ENCODE peak calls at places on chromosomes 11 and 22, in nine cellular contexts. R is GDM1; F is D341Med; H is naive thymus-derived CD8-positive, alpha-beta T cell; W is AG08396; B is stimulated activated CD8-positive, alpha-beta memory T cell treated with anti-CD3 and anti-CD28 coated beads, Interleukin-15, amount 100 ng/mL, for 4 hours; T is fibroblast of pulmonary artery; Z is KBM-7; U is NCI-H226. L is an unnamed sample.

GRCh38 chr11:117822522-117823033 is 2.0 kb downstream of the FXYD2 start:
- DNase-seq in Z (no peak), W (no peak), H (no peak), U (no peak), B (no peak), R (no peak), F (no peak), T (no peak), L (no peak)

GRCh38 chr22:40224702-40225101 is 47.0 kb downstream of the TNRC6B start:
- DNase-seq in T (no peak), F (no peak), B (peak), Z (no peak), H (peak), W (no peak), U (peak), R (no peak), L (no peak)

GRCh38 chr11:111782109-111782784 is 16.1 kb upstream of the PPP2R1B start:
- DNase-seq in F (no peak), U (no peak), R (no peak), H (no peak), B (no peak), T (no peak), Z (no peak), W (no peak), L (no peak)

GRCh38 chr11:121391914-121392313 is 60.2 kb upstream of the SORL1 start:
- DNase-seq in H (no peak), R (no peak), W (no peak), U (no peak), Z (no peak), T (no peak), B (no peak), F (no peak), L (no peak)

GRCh38 chr11:130407978-130408377 is 20.4 kb downstream of the ADAMTS8 start:
- DNase-seq in U (peak), B (no peak), W (peak), H (no peak), T (peak), Z (no peak), F (no peak), R (no peak), L (no peak)

GRCh38 chr11:64126796-64127195 is 39.1 kb downstream of the MACROD1 start:
- DNase-seq in R (no peak), F (no peak), B (no peak), T (no peak), W (no peak), U (no peak), Z (no peak), H (no peak), L (no peak)

GRCh38 chr11:81470446-81470845 is 1263.2 kb downstream of the FAM181B start:
- DNase-seq in Z (no peak), T (no peak), R (no peak), U (no peak), F (no peak), H (no peak), W (no peak), B (no peak), L (no peak)

GRCh38 chr11:77440678-77441077 is 33.2 kb downstream of the PAK1 start:
- DNase-seq in Z (no peak), U (no peak), H (no peak), T (no peak), W (no peak), F (no peak), R (no peak), B (no peak), L (no peak)

GRCh38 chr11:122367809-122368231 is 251.8 kb upstream of the BLID start:
- DNase-seq in B (no peak), H (no peak), F (no peak), Z (no peak), R (no peak), T (peak), W (peak), U (no peak), L (peak)

GRCh38 chr22:44289429-44290171 is 23.2 kb downstream of the SHISAL1 start:
- DNase-seq in Z (no peak), B (no peak), F (no peak), H (no peak), U (no peak), R (no peak), W (peak), T (no peak), L (no peak)

GRCh38 chr11:114745150-114745671 is 66.9 kb downstream of the NXPE2 start:
- DNase-seq in F (no peak), Z (no peak), W (no peak), R (no peak), H (no peak), U (no peak), T (no peak), B (no peak), L (no peak)

GRCh38 chr11:125517116-125517804 is 21.2 kb upstream of the FEZ1 start:
- DNase-seq in Z (peak), T (peak), H (no peak), B (no peak), R (no peak), U (peak), W (peak), F (no peak), L (peak)

GRCh38 chr11:119788096-119788883 is 59.3 kb upstream of the NECTIN1 start:
- DNase-seq in F (no peak), Z (no peak), R (no peak), T (no peak), H (no peak), B (no peak), W (no peak), U (no peak), L (no peak)

GRCh38 chr22:38786631-38787030 is 7.3 kb downstream of the DNAL4 start:
- DNase-seq in U (no peak), Z (no peak), H (no peak), F (no peak), W (no peak), B (no peak), T (no peak), R (no peak), L (no peak)

GRCh38 chr22:19805821-19806212 is 45.2 kb downstream of the TBX1 start:
- DNase-seq in R (no peak), B (no peak), U (no peak), H (no peak), F (no peak), Z (no peak), T (no peak), W (no peak), L (peak)

GRCh38 chr11:48141475-48142100 is 75.0 kb upstream of the OR4B1 start:
- DNase-seq in R (no peak), U (no peak), B (no peak), W (peak), F (no peak), H (no peak), T (peak), Z (no peak), L (no peak)

GRCh38 chr11:115806056-115806455 is 301.8 kb upstream of the CADM1 start:
- DNase-seq in U (no peak), B (no peak), F (peak), Z (no peak), T (no peak), R (no peak), W (no peak), H (no peak), L (no peak)

GRCh38 chr22:33584152-33584551 is 336.1 kb downstream of the LARGE1 start:
- DNase-seq in R (no peak), Z (no peak), U (no peak), F (no peak), T (no peak), W (no peak), B (no peak), H (no peak), L (no peak)

GRCh38 chr22:35984183-35984710 is 44.4 kb downstream of the RBFOX2 start:
- DNase-seq in Z (no peak), B (no peak), W (no peak), R (no peak), U (no peak), F (no peak), H (no peak), T (no peak), L (no peak)

GRCh38 chr22:25120093-25120561 is 79.5 kb upstream of the CRYBB3 start:
- DNase-seq in H (no peak), B (no peak), T (peak), W (no peak), Z (no peak), R (no peak), U (no peak), F (no peak), L (peak)

GRCh38 chr22:25067851-25068421 is 115.4 kb downstream of the KIAA1671 start:
- DNase-seq in B (peak), T (no peak), Z (no peak), U (no peak), F (no peak), H (peak), W (peak), R (no peak), L (no peak)

GRCh38 chr22:46635756-46636155 is 15.6 kb downstream of the GRAMD4 start:
- DNase-seq in H (no peak), R (no peak), T (no peak), F (no peak), Z (no peak), W (no peak), U (no peak), B (no peak), L (no peak)

GRCh38 chr22:41022470-41023298 is 69.7 kb upstream of the EP300 start:
- DNase-seq in H (peak), B (peak), F (peak), R (peak), W (peak), T (peak), U (peak), Z (peak), L (peak)

GRCh38 chr22:18104566-18104965 is 6.0 kb upstream of the TUBA8 start:
- DNase-seq in B (no peak), W (no peak), H (no peak), Z (no peak), F (no peak), T (peak), U (no peak), R (no peak), L (no peak)

GRCh38 chr11:125105921-125106320 is 5.5 kb downstream of the TMEM218 start:
- DNase-seq in T (no peak), R (no peak), U (no peak), W (no peak), H (no peak), B (no peak), Z (no peak), F (no peak), L (no peak)

GRCh38 chr11:122209619-122210377 is 93.8 kb upstream of the BLID start:
- DNase-seq in T (peak), H (no peak), W (peak), B (no peak), Z (no peak), U (peak), F (no peak), R (no peak), L (no peak)

GRCh38 chr22:46445771-46446485 is 91.5 kb downstream of the CELSR1 start:
- DNase-seq in R (no peak), F (no peak), W (no peak), H (no peak), Z (no peak), B (no peak), T (no peak), U (no peak), L (no peak)

L was measured in Caco-2.